ENCODE peak calls at places on chromosome 6, in eight cellular contexts. U, K, A, N, Y, E, O and G are unnamed samples.
A peak's percentile ranks its signal among the peaks of the same experiment; 100 is the strongest.

GRCh38 chr6:11393713-11394627 is 143.6 kb upstream of the TMEM170B start:
- DNase-seq in U (no peak), K (no peak), A (no peak), N (no peak), Y (no peak), E (peak; percentile 53), O (no peak), G (no peak)

GRCh38 chr6:162056745-162057144 is 670.8 kb downstream of the PRKN start:
- DNase-seq in U (no peak), K (no peak), A (no peak), N (no peak), Y (no peak), E (peak; percentile 95), O (peak; percentile 28), G (peak; percentile 13)

GRCh38 chr6:1890071-1890470 is 280.4 kb downstream of the FOXC1 start:
- DNase-seq in U (no peak), K (no peak), A (no peak), N (no peak), Y (no peak), E (no peak), O (no peak), G (peak; percentile 57)

GRCh38 chr6:100633096-100633766 is 168.5 kb upstream of the SIM1 start:
- DNase-seq in U (peak; percentile 71), K (no peak), A (no peak), N (no peak), Y (no peak), E (peak; percentile 85), O (no peak), G (peak; percentile 95)

GRCh38 chr6:108083349-108083748 is 8.8 kb upstream of the OSTM1 start:
- DNase-seq in U (no peak), K (no peak), A (no peak), N (no peak), Y (no peak), E (no peak), O (no peak), G (peak; percentile 48)

GRCh38 chr6:12339808-12340487 is 49.8 kb downstream of the EDN1 start:
- DNase-seq in U (no peak), K (no peak), A (no peak), N (no peak), Y (peak; percentile 88), E (no peak), O (no peak), G (no peak)

GRCh38 chr6:150150821-150151646 is 8.2 kb downstream of the PPP1R14C start:
- DNase-seq in U (no peak), K (no peak), A (no peak), N (no peak), Y (no peak), E (no peak), O (no peak), G (no peak)

GRCh38 chr6:121838842-121839241 is 403.4 kb downstream of the GJA1 start:
- DNase-seq in U (no peak), K (no peak), A (no peak), N (no peak), Y (no peak), E (peak; percentile 55), O (no peak), G (peak; percentile 93)

GRCh38 chr6:153625089-153625488 is 414.0 kb upstream of the OPRM1 start:
- DNase-seq in U (no peak), K (no peak), A (no peak), N (no peak), Y (no peak), E (peak; percentile 19), O (no peak), G (peak; percentile 75)

GRCh38 chr6:105981002-105981887 is 104.9 kb upstream of the PRDM1 start:
- DNase-seq in U (no peak), K (no peak), A (no peak), N (no peak), Y (no peak), E (no peak), O (peak; percentile 20), G (no peak)

GRCh38 chr6:144722925-144723324 is 437.8 kb downstream of the UTRN start:
- DNase-seq in U (no peak), K (no peak), A (no peak), N (no peak), Y (no peak), E (no peak), O (no peak), G (no peak)

GRCh38 chr6:111550953-111551352 is 54.7 kb downstream of the TRAF3IP2 start:
- DNase-seq in U (no peak), K (no peak), A (no peak), N (no peak), Y (no peak), E (no peak), O (no peak), G (no peak)

GRCh38 chr6:151391471-151392428 is at the start of gene ZBTB2:
- DNase-seq in U (no peak), K (peak; percentile 85), A (peak; percentile 64), N (no peak), Y (peak; percentile 80), E (no peak), O (peak; percentile 74), G (peak; percentile 78)

GRCh38 chr6:69162811-69163210 is 527.7 kb downstream of the ADGRB3 start:
- DNase-seq in U (no peak), K (no peak), A (no peak), N (no peak), Y (no peak), E (no peak), O (no peak), G (peak; percentile 4)

GRCh38 chr6:46815130-46815529 is 21.9 kb downstream of the MEP1A start:
- DNase-seq in U (peak; percentile 2), K (no peak), A (peak; percentile 22), N (no peak), Y (no peak), E (no peak), O (no peak), G (no peak)

GRCh38 chr6:82484001-82484400 is 120.4 kb downstream of the TPBG start:
- DNase-seq in U (no peak), K (no peak), A (no peak), N (no peak), Y (no peak), E (no peak), O (no peak), G (no peak)

GRCh38 chr6:46175446-46175845 is 4.7 kb upstream of the ENPP5 start:
- DNase-seq in U (no peak), K (no peak), A (no peak), N (no peak), Y (no peak), E (no peak), O (no peak), G (no peak)

GRCh38 chr6:44264154-44265002 is 973 bp downstream of the NFKBIE start:
- DNase-seq in U (no peak), K (no peak), A (no peak), N (peak; percentile 39), Y (peak; percentile 77), E (no peak), O (peak; percentile 54), G (peak; percentile 18)
- TF ChIP-seq CTCF in U (no peak), K (no peak), A (no peak), N (no peak), Y (no peak), E (no peak), O (no peak), G (no peak)

GRCh38 chr6:168030218-168030693 is 32.8 kb downstream of the KIF25 start:
- DNase-seq in U (no peak), K (no peak), A (no peak), N (no peak), Y (no peak), E (no peak), O (no peak), G (no peak)

GRCh38 chr6:168031411-168032382 is 34.2 kb downstream of the KIF25 start:
- DNase-seq in U (no peak), K (no peak), A (peak; percentile 21), N (no peak), Y (peak; percentile 31), E (no peak), O (peak; percentile 8), G (peak; percentile 63)

GRCh38 chr6:168033791-168034190 is 36.3 kb downstream of the KIF25 start:
- DNase-seq in U (no peak), K (no peak), A (no peak), N (no peak), Y (peak; percentile 39), E (no peak), O (peak; percentile 7), G (no peak)

GRCh38 chr6:168030881-168031280 is 33.4 kb downstream of the KIF25 start:
- DNase-seq in U (no peak), K (no peak), A (no peak), N (no peak), Y (no peak), E (no peak), O (peak; percentile 7), G (no peak)

DNA sequence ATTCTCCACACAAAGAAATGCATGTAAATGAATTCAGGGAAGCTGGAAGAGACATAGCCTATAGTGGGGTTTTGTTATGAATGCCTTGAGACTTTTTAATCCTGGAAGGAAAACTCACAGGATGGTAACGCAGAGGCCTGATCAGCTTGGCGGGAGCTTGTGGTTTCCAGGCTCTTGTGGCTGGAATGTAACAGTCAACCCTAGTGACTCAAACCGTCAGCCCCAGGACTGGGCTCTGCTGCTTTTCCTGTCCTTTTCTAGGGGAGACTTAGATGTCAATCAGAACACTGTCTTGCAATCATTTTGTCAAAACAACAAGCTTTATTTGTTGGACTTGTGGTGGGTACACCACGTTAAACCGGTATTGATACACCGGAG is 34.9 kb downstream of the KIF25 start:
- DNase-seq in U (no peak), K (no peak), A (peak; percentile 12), N (no peak), Y (no peak), E (peak; percentile 61), O (peak; percentile 7), G (peak; percentile 74)
- TF ChIP-seq CTCF in U (no peak), K (no peak), A (no peak), N (no peak), Y (no peak), E (peak; percentile 53), O (no peak), G (peak; percentile 54)

GRCh38 chr6:37381579-37381978 is 27.8 kb downstream of the RNF8 start:
- DNase-seq in U (peak; percentile 74), K (no peak), A (no peak), N (no peak), Y (no peak), E (peak; percentile 61), O (peak; percentile 34), G (peak; percentile 67)

GRCh38 chr6:37388578-37388977 is 34.8 kb downstream of the RNF8 start:
- DNase-seq in U (no peak), K (no peak), A (no peak), N (no peak), Y (no peak), E (no peak), O (no peak), G (no peak)

DNA sequence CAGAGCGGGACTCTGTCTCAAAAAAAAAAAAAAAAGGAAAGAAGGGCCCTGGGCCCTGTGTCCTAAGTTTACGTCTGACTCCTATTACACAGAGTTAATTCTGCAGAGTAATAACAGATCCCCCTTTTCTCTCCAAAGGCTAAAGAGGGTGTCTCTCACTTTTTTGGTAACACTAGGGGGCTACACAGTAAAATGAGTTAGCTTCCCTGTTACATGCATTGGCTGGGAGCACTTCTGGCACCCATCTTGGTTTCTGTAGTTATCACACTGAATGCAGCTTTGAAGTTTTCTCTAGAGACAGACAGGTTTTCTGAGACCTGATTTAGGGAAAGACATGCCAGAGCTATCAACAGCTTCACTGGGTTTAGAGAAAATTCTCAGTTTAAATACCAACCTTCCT is 29.2 kb downstream of the RNF8 start:
- DNase-seq in U (no peak), K (no peak), A (no peak), N (no peak), Y (no peak), E (no peak), O (no peak), G (no peak)
- TF ChIP-seq CTCF in U (no peak), K (no peak), A (no peak), N (no peak), Y (no peak), E (no peak), O (no peak), G (no peak)

GRCh38 chr6:6749791-6750434 is 161.4 kb downstream of the LY86 start:
- DNase-seq in U (peak; percentile 56), K (peak; percentile 73), A (peak; percentile 80), N (no peak), Y (no peak), E (peak; percentile 34), O (peak; percentile 44), G (peak; percentile 82)
- TF ChIP-seq CTCF in U (no peak), K (no peak), A (no peak), N (no peak), Y (no peak), E (no peak), O (no peak), G (no peak)